ENCODE peak calls at places on chromosome 11, in five cellular contexts. C, O, L, H and D are unnamed samples.

GRCh38 chr11:2270322-2271076 is at the start of gene ASCL2:
- DNase-seq in C (no peak), O (no peak), L (peak; percentile 19), H (no peak), D (peak; percentile 35)

GRCh38 chr11:10655931-10656576 is 37.5 kb downstream of the IRAG1 start:
- DNase-seq in C (no peak), O (no peak), L (no peak), H (no peak), D (no peak)

GRCh38 chr11:70315726-70316125 is 45.2 kb downstream of the PPFIA1 start:
- DNase-seq in C (no peak), O (no peak), L (no peak), H (no peak), D (no peak)

GRCh38 chr11:118893662-118894061 is 10.0 kb downstream of the CXCR5 start:
- DNase-seq in C (no peak), O (no peak), L (no peak), H (no peak), D (no peak)

GRCh38 chr11:22555901-22556300 is 69.7 kb downstream of the FANCF start:
- DNase-seq in C (no peak), O (no peak), L (no peak), H (no peak), D (no peak)

GRCh38 chr11:47765086-47765485 is 2.1 kb downstream of the FNBP4 start:
- DNase-seq in C (no peak), O (no peak), L (no peak), H (no peak), D (no peak)

GRCh38 chr11:31757245-31757835 is 53.8 kb downstream of the PAX6 start:
- DNase-seq in C (no peak), O (no peak), L (no peak), H (no peak), D (no peak)

GRCh38 chr11:44693654-44694119 is 33.1 kb upstream of the TSPAN18 start:
- DNase-seq in C (no peak), O (no peak), L (no peak), H (no peak), D (no peak)

GRCh38 chr11:129302386-129303101 is 73.1 kb upstream of the BARX2 start:
- DNase-seq in C (no peak), O (no peak), L (no peak), H (no peak), D (no peak)